ENCODE peak calls at places on chromosomes 7 and 10, in four cellular contexts. U is psoas muscle, T is colonic mucosa, K is mammary epithelial cell. F is an unnamed sample.

GRCh38 chr10:23046032-23046431 is 49.3 kb upstream of the MSRB2 start:
- DNase-seq in U (no peak), T (no peak), K (no peak), F (no peak)

GRCh38 chr7:141073173-141073640 is 657 bp upstream of the TMEM178B start:
- DNase-seq in U (peak; percentile 48), T (no peak), K (no peak), F (peak; percentile 53)

GRCh38 chr10:43294241-43294658 is 27.4 kb upstream of the RASGEF1A start:
- DNase-seq in U (no peak), T (no peak), K (no peak), F (no peak)

GRCh38 chr7:22444181-22444966 is 55.6 kb downstream of the STEAP1B start:
- DNase-seq in U (no peak), T (peak; percentile 81), K (peak; percentile 90), F (peak; percentile 46)

GRCh38 chr10:63605568-63605967 is 84.4 kb downstream of the REEP3 start:
- DNase-seq in U (no peak), T (no peak), K (no peak), F (no peak)

GRCh38 chr7:151080091-151080521 is 503 bp downstream of the FASTK start:
- DNase-seq in U (peak; percentile 42), T (peak; percentile 46), K (peak; percentile 38), F (peak; percentile 47)

GRCh38 chr10:100038561-100039071 is 28.9 kb upstream of the DNMBP start:
- DNase-seq in U (no peak), T (peak; percentile 52), K (no peak), F (no peak)

GRCh38 chr7:13742719-13743640 is 246.5 kb downstream of the ETV1 start:
- DNase-seq in U (no peak), T (peak; percentile 27), K (peak; percentile 33), F (peak; percentile 22)

GRCh38 chr10:26438534-26439269 is 561 bp downstream of the APBB1IP start:
- DNase-seq in U (peak; percentile 53), T (peak; percentile 34), K (no peak), F (peak; percentile 64)

GRCh38 chr7:24464846-24465245 is 108.4 kb upstream of the PALS2 start:
- DNase-seq in U (no peak), T (no peak), K (no peak), F (no peak)

GRCh38 chr10:126686271-126686670 is 15.8 kb upstream of the C10orf90 start:
- DNase-seq in U (no peak), T (no peak), K (no peak), F (no peak)

GRCh38 chr10:105406488-105406887 is 765.4 kb downstream of the SORCS3 start:
- DNase-seq in U (no peak), T (no peak), K (no peak), F (no peak)

GRCh38 chr7:5701085-5701914 is 80.2 kb downstream of the RNF216 start:
- DNase-seq in U (no peak), T (no peak), K (peak; percentile 80), F (no peak)

GRCh38 chr7:108449577-108449920 is 6.7 kb downstream of the NRCAM start:
- DNase-seq in U (no peak), T (no peak), K (no peak), F (no peak)

GRCh38 chr10:24202181-24202570 is 6.8 kb upstream of the KIAA1217 start:
- DNase-seq in U (no peak), T (peak; percentile 33), K (no peak), F (no peak)

GRCh38 chr10:84395581-84395980 is 67.2 kb downstream of the CCSER2 start:
- DNase-seq in U (no peak), T (no peak), K (peak; percentile 6), F (no peak)

DNA sequence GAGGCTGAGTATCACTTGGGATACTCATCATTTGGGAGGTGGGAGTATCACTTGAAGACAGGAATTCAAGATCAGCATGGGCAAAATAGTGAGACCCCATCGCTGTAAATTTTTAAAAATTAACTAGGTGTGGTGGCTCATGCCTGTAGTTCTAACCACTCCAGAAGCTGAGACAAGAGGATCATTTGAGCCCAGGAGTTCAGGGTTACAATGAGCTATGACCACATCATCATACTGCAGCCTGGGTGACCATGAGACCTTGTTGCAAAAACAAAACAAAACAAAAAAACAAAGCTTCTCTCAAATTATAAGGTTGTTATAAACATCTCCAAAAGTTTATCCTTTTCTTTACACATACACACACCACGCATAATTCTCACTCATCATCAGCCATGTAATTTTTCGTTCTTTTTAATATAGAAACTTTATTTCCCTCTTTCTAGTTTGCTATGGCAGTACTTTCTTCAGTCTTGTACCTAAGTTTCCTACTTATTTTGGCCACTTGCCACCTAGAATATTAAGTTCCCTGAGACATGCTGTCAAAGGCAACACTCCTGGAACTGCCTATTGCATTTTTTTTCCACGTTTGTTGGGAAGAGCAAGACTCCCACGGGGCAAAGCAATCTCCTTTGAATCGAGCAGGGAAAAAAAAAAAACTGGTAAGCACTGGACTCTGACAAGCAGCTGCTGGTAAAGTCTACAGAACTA is 37.1 kb downstream of the SKIDA1 start:
- DNase-seq in U (no peak), T (no peak), K (no peak), F (no peak)
- H3K9me3 ChIP-seq in U (no peaks in the 10 kb centered on the region), T (no peaks in the 10 kb centered on the region), K (no peaks in the 10 kb centered on the region), F (no peaks in the 10 kb centered on the region)

DNA sequence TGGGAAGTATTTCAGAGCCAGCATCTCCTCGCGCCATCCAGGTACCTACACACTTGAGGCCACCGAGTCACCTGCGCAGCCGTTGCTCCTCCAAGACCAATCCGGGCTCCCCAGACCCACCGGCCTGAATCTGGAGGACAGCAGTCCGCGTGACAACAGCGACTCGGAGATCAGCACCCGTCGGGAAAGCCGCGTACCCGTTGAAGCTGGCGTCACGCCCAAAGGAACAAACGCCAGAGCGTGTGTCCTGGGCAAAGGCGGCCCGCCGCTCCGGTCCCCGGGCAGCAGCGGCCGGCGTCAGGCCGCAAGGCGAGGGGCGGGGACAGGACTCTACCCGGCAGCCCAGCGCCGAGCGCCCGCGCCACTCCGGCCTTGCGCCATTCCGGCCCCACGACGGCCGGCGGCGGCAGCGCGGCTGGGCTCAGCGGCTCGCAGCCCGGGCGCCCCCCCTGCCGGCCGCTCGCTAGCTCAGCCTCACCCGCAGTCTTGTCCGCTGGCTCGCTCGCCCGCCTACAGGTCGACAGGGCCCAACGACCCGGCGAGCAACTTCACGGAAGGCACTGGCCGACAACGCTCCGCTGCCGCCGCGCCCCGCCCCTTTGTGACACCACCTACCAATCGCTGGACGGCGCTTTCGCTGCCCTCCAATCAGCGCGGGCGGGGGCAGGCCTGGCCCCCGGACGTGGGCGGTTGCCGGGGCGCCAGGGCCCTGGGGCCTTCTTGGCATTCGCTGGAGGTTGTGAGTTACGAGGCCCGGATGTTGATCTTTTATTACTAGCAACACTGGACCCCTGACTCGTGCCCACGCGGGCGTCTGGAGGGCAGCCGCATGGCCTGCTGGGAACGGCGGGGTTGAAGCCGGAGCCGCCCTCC is at the start of gene ZFAND4:
- DNase-seq in U (peak; percentile 99), T (peak; percentile 96), K (peak; percentile 91), F (peak; percentile 99)
- TF ChIP-seq CTCF in U (peak; percentile 73), T (peak; percentile 49), K (peak; percentile 57), F (peak; percentile 85)

GRCh38 chr10:86959737-86960002 is 1.3 kb downstream of the SNCG start:
- DNase-seq in U (no peak), T (no peak), K (no peak), F (no peak)

GRCh38 chr10:86957471-86958108 is at the start of gene MMRN2:
- DNase-seq in U (no peak), T (no peak), K (no peak), F (no peak)

GRCh38 chr10:86960003-86960862 is 1.8 kb downstream of the SNCG start:
- DNase-seq in U (no peak), T (peak; percentile 44), K (peak; percentile 49), F (peak; percentile 58)

GRCh38 chr10:86958109-86958830 is at the start of gene SNCG:
- DNase-seq in U (no peak), T (peak; percentile 19), K (no peak), F (no peak)

DNA sequence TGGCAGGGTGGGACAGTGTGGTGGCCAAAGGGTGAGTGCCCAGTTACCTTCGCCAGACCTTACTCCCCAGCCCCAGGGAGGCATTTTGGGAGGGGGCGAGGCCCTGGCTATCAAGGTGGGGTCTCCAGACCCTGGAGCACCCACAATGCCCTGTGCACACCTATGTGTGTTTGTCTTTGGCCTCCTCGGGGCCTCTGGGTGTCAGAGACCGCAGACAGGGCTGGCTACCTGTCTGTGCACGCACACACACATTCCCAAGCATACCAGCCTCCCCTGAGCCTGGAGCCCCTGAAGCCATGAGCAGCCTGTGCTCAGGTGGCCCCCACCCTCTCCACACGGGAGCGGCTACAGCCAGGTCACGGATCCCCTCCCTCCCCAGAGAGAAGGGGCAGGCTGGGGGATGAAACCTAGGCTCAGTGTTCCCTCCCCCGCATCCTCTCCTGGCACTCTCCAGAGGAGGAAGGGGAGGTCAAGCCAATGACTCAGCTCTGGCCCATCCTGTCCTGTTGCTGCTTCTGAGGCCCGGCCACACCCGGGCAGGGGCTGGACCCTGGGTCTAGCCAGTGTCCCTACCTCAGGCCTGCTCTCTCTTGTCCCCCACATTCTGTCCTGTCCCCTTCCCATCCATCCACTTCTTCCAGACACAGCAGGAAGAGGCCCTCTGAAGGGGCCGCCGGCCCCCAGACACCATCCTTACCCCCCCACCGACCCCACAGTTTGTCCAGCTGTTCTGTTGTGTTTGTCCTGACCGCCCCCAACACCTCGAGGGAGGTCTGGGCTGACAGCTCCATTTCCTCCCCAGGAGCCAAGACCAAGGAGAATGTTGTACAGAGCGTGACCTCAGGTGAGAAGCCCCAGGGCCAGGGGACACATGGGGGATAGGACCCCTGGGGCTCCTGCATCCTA is 685 bp downstream of the SNCG start:
- DNase-seq in U (peak; percentile 68), T (peak; percentile 34), K (peak; percentile 82), F (no peak)
- H3K4me3 ChIP-seq in U (peak overlapping the region; percentile 59), T (no peak overlapping the region), K (no peak overlapping the region), F (no peak overlapping the region)

GRCh38 chr7:71402684-71403083 is 270.7 kb downstream of the GALNT17 start:
- DNase-seq in U (no peak), T (no peak), K (no peak), F (no peak)
- H3K9me3 ChIP-seq in U (no peaks in the 10 kb centered on the region), T (no peaks in the 10 kb centered on the region), K (peaks cover 12% of the 10 kb centered on the region), F (peaks cover 40% of the 10 kb centered on the region)

GRCh38 chr7:56081626-56082340 is 11.0 kb downstream of the PHKG1 start:
- DNase-seq in U (peak; percentile 49), T (no peak), K (no peak), F (no peak)

GRCh38 chr7:56077681-56078080 is 13.6 kb downstream of the SUMF2 start:
- DNase-seq in U (no peak), T (no peak), K (no peak), F (no peak)

GRCh38 chr7:56078196-56078595 is 14.1 kb downstream of the SUMF2 start:
- DNase-seq in U (no peak), T (no peak), K (no peak), F (no peak)

GRCh38 chr7:56083150-56083785 is 9.5 kb downstream of the PHKG1 start:
- DNase-seq in U (peak; percentile 71), T (no peak), K (no peak), F (no peak)

DNA sequence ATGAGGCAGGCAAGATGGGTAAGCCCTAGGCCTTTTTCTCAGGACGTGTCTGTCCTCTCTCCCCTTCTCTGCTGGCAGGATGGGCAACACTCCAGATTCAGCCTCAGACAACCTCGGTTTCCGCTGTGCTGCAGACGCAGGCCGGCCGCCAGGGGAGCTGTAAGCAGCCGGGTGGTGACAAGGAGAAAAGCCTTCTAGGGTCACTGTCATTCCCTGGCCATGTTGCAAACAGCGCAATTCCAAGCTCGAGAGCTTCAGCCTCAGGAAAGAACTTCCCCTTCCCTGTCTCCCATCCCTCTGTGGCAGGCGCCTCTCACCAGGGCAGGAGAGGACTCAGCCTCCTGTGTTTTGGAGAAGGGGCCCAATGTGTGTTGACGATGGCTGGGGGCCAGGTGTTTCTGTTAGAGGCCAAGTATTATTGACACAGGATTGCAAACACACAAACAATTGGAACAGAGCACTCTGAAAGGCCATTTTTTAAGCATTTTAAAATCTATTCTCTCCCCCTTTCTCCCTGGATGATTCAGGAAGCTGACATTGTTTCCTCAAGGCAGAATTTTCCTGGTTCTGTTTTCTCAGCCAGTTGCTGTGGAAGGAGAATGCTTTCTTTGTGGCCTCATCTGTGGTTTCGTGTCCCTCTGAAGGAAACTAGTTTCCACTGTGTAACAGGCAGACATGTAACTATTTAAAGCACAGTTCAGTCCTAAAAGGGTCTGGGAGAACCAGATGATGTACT is 13.1 kb downstream of the PHKG1 start:
- DNase-seq in U (peak; percentile 87), T (peak; percentile 33), K (no peak), F (peak; percentile 71)
- TF ChIP-seq CTCF in U (peak; percentile 83), T (peak; percentile 24), K (peak; percentile 46), F (no peak)